ENCODE peak calls at places on chromosome 6, in eight cellular contexts. P, N, K, M, J, A, E and S are unnamed samples.

GRCh38 chr6:130888246-130888645 is 61.0 kb downstream of the SMLR1 start:
- DNase-seq in A (no peak), M (no peak), E (no peak), J (no peak), P (no peak), N (no peak), K (no peak), S (no peak)

GRCh38 chr6:124339610-124340339 is 536.1 kb downstream of the NKAIN2 start:
- DNase-seq in P (no peak), K (no peak), M (no peak), A (no peak), E (no peak), N (no peak), J (no peak), S (no peak)

GRCh38 chr6:5679696-5680494 is 326.8 kb downstream of the NRN1 start:
- DNase-seq in K (no peak), E (no peak), J (no peak), M (no peak), A (no peak), P (no peak), N (no peak), S (no peak)

GRCh38 chr6:96197241-96197640 is 181.5 kb downstream of the FUT9 start:
- DNase-seq in N (no peak), E (no peak), K (no peak), P (no peak), A (no peak), J (no peak), M (no peak), S (no peak)

GRCh38 chr6:166446567-166447065 is 63.9 kb upstream of the MPC1 start:
- DNase-seq in A (no peak), M (no peak), E (no peak), K (no peak), P (no peak), N (no peak), J (no peak), S (no peak)

GRCh38 chr6:82298012-82298411 is 50.5 kb upstream of the IBTK start:
- DNase-seq in M (peak), E (no peak), N (peak), J (no peak), K (no peak), A (peak), P (no peak), S (no peak)

GRCh38 chr6:108765495-108765894 is 82.7 kb upstream of the ARMC2 start:
- DNase-seq in K (no peak), A (no peak), J (no peak), E (no peak), P (no peak), M (no peak), N (no peak), S (no peak)

GRCh38 chr6:150937126-150937906 is 71.8 kb downstream of the MTHFD1L start:
- DNase-seq in E (no peak), N (no peak), K (no peak), A (no peak), J (no peak), M (no peak), P (no peak), S (no peak)

GRCh38 chr6:167565884-167566491 is 241.1 kb downstream of the TTLL2 start:
- DNase-seq in E (no peak), P (no peak), M (no peak), K (no peak), J (peak), A (no peak), N (no peak), S (no peak)

GRCh38 chr6:54427396-54427910 is 119.2 kb downstream of the TINAG start:
- DNase-seq in N (peak), M (peak), E (no peak), J (no peak), K (no peak), A (no peak), P (no peak), S (no peak)